ENCODE peak calls at places on chromosomes 13 and 19, in four cellular contexts. X is K562, Z is HepG2, S is GM12878. F is an unnamed sample.

GRCh38 chr19:14181906-14182305 is 24.1 kb downstream of the ADGRL1 start:
- DNase-seq in X (no peak), Z (no peak), S (no peak), F (no peak)

GRCh38 chr19:7944177-7944761 is 803 bp upstream of the TIMM44 start:
- DNase-seq in X (peak; percentile 71), Z (peak; percentile 86), S (peak; percentile 58), F (peak; percentile 77)

GRCh38 chr13:73399347-73400216 is 340.8 kb downstream of the KLF5 start:
- DNase-seq in X (no peak), Z (peak; percentile 1), S (no peak), F (no peak)

GRCh38 chr13:48640767-48641166 is 13.0 kb upstream of the CYSLTR2 start:
- DNase-seq in X (no peak), Z (no peak), S (no peak), F (no peak)

GRCh38 chr13:79874396-79875360 is 393.7 kb downstream of the NDFIP2 start:
- DNase-seq in X (no peak), Z (no peak), S (no peak), F (no peak)

GRCh38 chr19:52734340-52734892 is 428 bp downstream of the ZNF611 start:
- DNase-seq in X (peak; percentile 48), Z (no peak), S (no peak), F (peak; percentile 19)

GRCh38 chr13:51034906-51035305 is 76.2 kb downstream of the C13orf42 start:
- DNase-seq in X (no peak), Z (no peak), S (no peak), F (no peak)

GRCh38 chr13:114043421-114044053 is 69.7 kb upstream of the C13orf46 start:
- DNase-seq in X (no peak), Z (peak; percentile 52), S (no peak), F (no peak)

GRCh38 chr13:104553156-104553555 is 1486.9 kb upstream of the SLC10A2 start:
- DNase-seq in X (no peak), Z (no peak), S (no peak), F (no peak)

GRCh38 chr13:112796190-112796915 is 106.5 kb downstream of the ATP11A start:
- DNase-seq in X (no peak), Z (no peak), S (no peak), F (no peak)

GRCh38 chr19:19409235-19410030 is 4.0 kb downstream of the GATAD2A start:
- DNase-seq in X (no peak), Z (no peak), S (no peak), F (no peak)

GRCh38 chr19:36418287-36419001 is at the start of gene ZFP82:
- DNase-seq in X (peak; percentile 70), Z (peak; percentile 54), S (peak; percentile 37), F (no peak)

GRCh38 chr13:106089251-106089940 is 446.1 kb downstream of the EFNB2 start:
- DNase-seq in X (no peak), Z (no peak), S (no peak), F (no peak)

GRCh38 chr19:51529301-51529700 is 2.2 kb downstream of the SIGLEC6 start:
- DNase-seq in X (no peak), Z (no peak), S (no peak), F (no peak)

GRCh38 chr19:30293051-30293785 is 79.0 kb upstream of the ZNF536 start:
- DNase-seq in X (no peak), Z (no peak), S (no peak), F (no peak)

GRCh38 chr13:26558074-26558805 is 757 bp downstream of the WASF3 start:
- DNase-seq in X (no peak), Z (no peak), S (no peak), F (peak; percentile 25)

GRCh38 chr19:48741222-48741999 is 1.0 kb upstream of the RASIP1 start:
- DNase-seq in X (peak; percentile 94), Z (no peak), S (no peak), F (peak; percentile 74)

GRCh38 chr13:74062933-74063332 is 71.3 kb downstream of the KLF12 start:
- DNase-seq in X (no peak), Z (no peak), S (peak; percentile 52), F (no peak)

GRCh38 chr19:55704494-55705245 is 29.6 kb downstream of the EPN1 start:
- DNase-seq in X (no peak), Z (no peak), S (no peak), F (no peak)

GRCh38 chr19:37654118-37654517 is 1.1 kb downstream of the ZFP30 start:
- DNase-seq in X (no peak), Z (no peak), S (no peak), F (no peak)
- TF ChIP-seq SP1 in X (no peak), Z (no peak), S (no peak), F (no peak)

DNA sequence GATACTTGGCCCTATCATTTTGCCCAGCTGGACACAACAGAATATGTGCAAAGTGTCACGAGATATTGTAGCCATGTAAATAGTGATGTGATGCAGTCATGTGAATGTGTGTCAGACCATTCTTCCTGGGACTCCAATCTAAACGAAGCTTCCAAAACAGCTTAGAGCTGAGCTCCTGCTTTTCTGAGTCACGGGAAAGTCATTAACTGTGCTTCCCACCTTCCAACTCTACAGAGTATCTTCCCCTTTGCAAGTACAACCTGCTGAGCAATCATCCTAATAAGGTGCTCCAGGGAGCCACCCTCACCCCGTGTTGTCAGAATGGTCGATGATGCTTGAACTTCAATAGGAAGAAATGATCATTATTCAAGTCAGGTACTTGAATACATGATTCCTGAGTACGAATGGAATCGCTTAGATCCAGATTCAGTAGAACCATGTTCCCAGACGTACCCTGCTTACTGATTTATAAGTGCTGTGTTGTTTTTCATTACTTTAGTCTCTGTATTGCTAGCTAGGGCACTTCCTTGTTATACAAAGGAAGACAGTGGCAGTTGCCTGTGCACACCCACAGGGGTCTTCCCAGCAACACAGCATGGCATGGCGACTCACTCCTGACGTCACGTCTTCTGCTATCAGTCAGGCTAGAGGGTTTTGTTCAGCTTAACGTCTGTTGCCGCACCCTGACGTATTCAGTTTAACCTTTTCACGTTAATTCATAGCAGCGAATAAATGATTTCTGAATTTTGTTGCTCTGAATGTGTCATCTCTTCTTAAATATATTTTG is 294.9 kb downstream of the MYO16 start:
- DNase-seq in X (no peak), Z (no peak), S (no peak), F (no peak)
- TF ChIP-seq BHLHE40 in X (no peak), Z (no peak), S (no peak), F (no peak)

GRCh38 chr13:81988542-81988941 is 1647.6 kb upstream of the SPRY2 start:
- DNase-seq in X (no peak), Z (no peak), S (no peak), F (no peak)
- TF ChIP-seq TARDBP in X (no peak), Z (no peak), S (no peak), F (no peak)

DNA sequence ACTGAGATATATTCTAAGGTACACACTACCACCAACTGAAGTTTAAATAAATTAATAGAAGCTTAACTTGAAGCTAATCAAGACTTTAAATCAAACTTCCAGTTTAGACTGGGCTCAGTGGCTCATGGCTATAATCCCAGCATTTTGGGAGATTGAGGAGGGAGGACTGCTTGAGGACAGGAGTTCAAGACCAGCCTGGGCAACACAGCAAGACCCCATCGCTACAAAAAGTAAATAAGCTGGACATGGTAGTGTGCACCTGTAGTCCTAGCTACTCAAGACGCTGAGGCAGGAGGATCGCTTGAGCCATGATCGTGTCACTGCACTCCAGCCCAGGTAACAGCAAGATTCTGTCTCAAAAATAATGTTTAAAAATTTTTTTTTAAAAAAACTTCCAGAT is 8.6 kb downstream of the KPNA3 start:
- DNase-seq in X (no peak), Z (no peak), S (no peak), F (no peak)
- TF ChIP-seq SP1 in X (no peak), Z (no peak), S (no peak), F (no peak)

DNA sequence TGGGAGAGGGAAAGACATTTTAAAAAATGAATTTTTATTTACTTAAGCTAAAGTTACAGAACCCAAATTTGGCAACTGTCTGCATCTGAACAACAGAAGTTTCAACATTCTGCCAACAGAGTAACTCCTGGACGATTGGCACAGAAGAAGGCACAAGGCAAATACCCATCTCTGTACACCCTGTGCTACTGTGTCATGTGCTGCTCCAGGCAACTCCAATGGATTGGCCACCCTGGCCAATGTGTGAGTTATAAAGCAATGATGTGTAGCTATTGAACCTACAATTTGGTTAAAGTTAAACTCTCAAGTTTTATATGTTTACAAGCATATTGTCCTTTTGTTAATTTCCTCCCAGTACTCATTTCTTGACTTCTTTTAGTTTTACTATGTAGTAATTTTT is 6.1 kb downstream of the STARD13 start:
- DNase-seq in X (no peak), Z (no peak), S (no peak), F (no peak)
- TF ChIP-seq BHLHE40 in X (no peak), Z (no peak), S (no peak), F (no peak)

GRCh38 chr19:6911523-6911922 is 24.1 kb downstream of the ADGRE1 start:
- DNase-seq in X (no peak), Z (no peak), S (no peak), F (no peak)
- TF ChIP-seq TARDBP in X (no peak), Z (no peak), S (no peak), F (no peak)